ENCODE peak calls at places on chromosomes 3 and 15, in eight cellular contexts. B, J, Z, L, A, E, N and F are unnamed samples.

GRCh38 chr15:34663101-34663500 is 79.7 kb upstream of the GOLGA8B start:
- DNase-seq in Z (no peak), J (no peak), A (no peak), E (no peak), B (no peak), L (no peak), N (no peak), F (no peak)

GRCh38 chr15:74958908-74959642 is 2.5 kb upstream of the RPP25 start:
- DNase-seq in Z (no peak), B (no peak), N (no peak), A (no peak), E (no peak), L (no peak), J (no peak), F (no peak)

GRCh38 chr3:17836092-17836491 is 93.7 kb upstream of the TBC1D5 start:
- DNase-seq in J (no peak), B (no peak), Z (no peak), E (no peak), N (no peak), A (no peak), L (no peak), F (no peak)

GRCh38 chr3:139455855-139456254 is 20.5 kb downstream of the RBP2 start:
- DNase-seq in Z (no peak), L (no peak), A (no peak), J (no peak), N (no peak), B (no peak), E (no peak), F (no peak)

GRCh38 chr15:69666441-69666882 is 213.8 kb downstream of the RPLP1 start:
- DNase-seq in N (no peak), E (peak), B (no peak), Z (no peak), J (no peak), L (no peak), A (peak), F (no peak)

GRCh38 chr15:29091666-29092065 is 178.0 kb downstream of the NSMCE3 start:
- DNase-seq in J (no peak), E (no peak), L (no peak), Z (no peak), N (no peak), A (no peak), B (no peak), F (no peak)

GRCh38 chr15:69093127-69093526 is 67.3 kb upstream of the GLCE start:
- DNase-seq in B (no peak), N (no peak), A (no peak), E (no peak), L (peak), Z (no peak), J (peak), F (no peak)

GRCh38 chr3:96700322-96701315 is 113.8 kb upstream of the EPHA6 start:
- DNase-seq in A (no peak), Z (no peak), L (no peak), B (no peak), E (no peak), N (no peak), J (peak), F (no peak)

GRCh38 chr3:66507631-66508260 is 6.9 kb upstream of the LRIG1 start:
- DNase-seq in L (no peak), N (peak), A (no peak), Z (no peak), E (peak), B (no peak), J (no peak), F (no peak)

GRCh38 chr15:36682091-36682490 is 102.7 kb downstream of the CDIN1 start:
- DNase-seq in E (no peak), Z (no peak), N (no peak), J (no peak), B (no peak), A (peak), L (peak), F (no peak)

GRCh38 chr3:58161435-58162398 is 49.1 kb downstream of the DNASE1L3 start:
- DNase-seq in J (peak), L (peak), E (peak), Z (no peak), A (peak), B (peak), N (no peak), F (no peak)

GRCh38 chr3:172836390-172836997 is 86.0 kb downstream of the ECT2 start:
- DNase-seq in N (no peak), A (peak), E (peak), B (no peak), J (peak), L (peak), Z (no peak), F (no peak)

GRCh38 chr15:69663982-69664381 is 211.4 kb downstream of the RPLP1 start:
- DNase-seq in L (no peak), B (no peak), Z (no peak), E (no peak), A (no peak), N (no peak), J (no peak), F (no peak)

GRCh38 chr3:45976191-45977091 is 19.2 kb downstream of the FYCO1 start:
- DNase-seq in B (no peak), A (no peak), N (no peak), J (no peak), E (no peak), Z (no peak), L (peak), F (no peak)

GRCh38 chr3:113516115-113516505 is 1.2 kb upstream of the SPICE1 start:
- DNase-seq in B (no peak), Z (no peak), L (peak), A (no peak), J (peak), E (peak), N (no peak), F (no peak)
- TF ChIP-seq CTCF in B (no peak), Z (no peak), L (no peak), A (peak), J (peak), E (no peak), N (no peak), F (no peak)

GRCh38 chr15:98441599-98441998 is 206.7 kb upstream of the IGF1R start:
- DNase-seq in Z (no peak), J (no peak), A (no peak), E (no peak), N (no peak), B (no peak), L (no peak), F (no peak)

GRCh38 chr15:98440917-98441316 is 207.4 kb upstream of the IGF1R start:
- DNase-seq in J (no peak), L (no peak), A (no peak), E (no peak), Z (no peak), B (no peak), N (no peak), F (no peak)

GRCh38 chr15:98443483-98443882 is 204.9 kb upstream of the IGF1R start:
- DNase-seq in A (no peak), N (no peak), J (no peak), B (no peak), L (no peak), Z (no peak), E (no peak), F (no peak)

GRCh38 chr15:98442901-98443300 is 205.4 kb upstream of the IGF1R start:
- DNase-seq in A (no peak), J (no peak), L (no peak), E (no peak), N (no peak), B (no peak), Z (no peak), F (no peak)

DNA sequence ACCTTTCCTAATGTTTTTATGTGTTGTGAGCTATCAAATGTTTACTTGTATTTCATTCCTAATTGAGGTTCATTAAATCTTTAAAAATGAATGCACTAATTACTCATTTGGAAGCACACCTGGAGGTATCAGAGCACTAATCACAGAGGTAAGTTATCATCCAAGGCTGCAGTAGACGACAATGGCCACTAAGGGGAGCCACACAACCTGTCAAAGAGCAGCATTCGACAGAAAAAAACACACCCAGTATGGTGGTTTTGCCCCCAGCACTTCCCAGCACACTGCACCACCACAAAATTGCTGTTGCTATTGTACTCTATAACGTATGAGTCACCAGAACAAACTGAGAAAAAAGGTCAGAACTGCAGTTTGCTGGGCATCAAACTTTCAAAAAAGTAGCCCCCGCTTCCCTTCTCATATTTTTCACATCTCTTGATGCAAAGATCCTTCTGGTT is 205.9 kb upstream of the IGF1R start:
- DNase-seq in N (no peak), B (peak), E (peak), J (peak), A (peak), Z (peak), L (peak), F (no peak)
- TF ChIP-seq CTCF in N (peak), B (no peak), E (peak), J (peak), A (peak), Z (peak), L (peak), F (peak)

GRCh38 chr15:58114812-58115211 is 23.4 kb upstream of the AQP9 start:
- DNase-seq in E (no peak), J (no peak), A (no peak), Z (no peak), L (no peak), N (no peak), B (no peak), F (no peak)

GRCh38 chr15:58118272-58118671 is 19.9 kb upstream of the AQP9 start:
- DNase-seq in N (no peak), E (no peak), L (no peak), B (no peak), J (no peak), Z (no peak), A (no peak), F (no peak)

GRCh38 chr15:58117619-58118018 is 20.6 kb upstream of the AQP9 start:
- DNase-seq in Z (no peak), B (no peak), N (no peak), A (no peak), E (no peak), L (no peak), J (no peak), F (no peak)

GRCh38 chr15:58114388-58114787 is 23.8 kb upstream of the AQP9 start:
- DNase-seq in B (no peak), N (no peak), E (no peak), Z (no peak), J (no peak), L (no peak), A (no peak), F (no peak)

GRCh38 chr15:58115692-58116091 is 22.5 kb upstream of the AQP9 start:
- DNase-seq in J (peak), Z (no peak), B (no peak), N (no peak), A (no peak), E (no peak), L (peak), F (no peak)
- TF ChIP-seq CTCF in J (peak), Z (no peak), B (no peak), N (peak), A (peak), E (no peak), L (peak), F (no peak)

DNA sequence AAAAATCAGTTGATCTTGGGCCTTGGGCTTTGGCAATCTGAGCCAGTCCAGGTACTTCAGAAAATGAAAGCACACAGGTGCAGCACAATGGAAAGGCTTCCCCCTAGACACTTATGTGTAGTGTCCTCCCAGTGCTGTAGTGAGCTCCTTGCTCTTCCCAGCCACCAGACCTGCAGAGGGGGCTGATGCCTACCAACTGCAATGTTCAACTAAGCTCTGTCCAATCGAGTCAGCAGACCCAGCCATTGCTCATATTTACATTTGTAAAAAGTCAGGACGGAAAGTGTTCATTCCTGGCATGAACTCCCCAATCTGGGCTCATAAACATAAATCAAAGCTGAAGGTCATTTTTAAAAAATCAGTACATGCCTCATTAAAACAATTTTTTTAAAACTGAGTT is 73.0 kb downstream of the FOXP1 start:
- DNase-seq in L (peak), Z (no peak), E (no peak), A (peak), J (peak), B (no peak), N (no peak), F (no peak)
- TF ChIP-seq CTCF in L (peak), Z (no peak), E (no peak), A (peak), J (peak), B (no peak), N (no peak), F (no peak)